ENCODE peak calls at places on chromosome 21, in eight cellular contexts. J is activated CD4-positive, alpha-beta T cell treated with anti-CD3 and anti-CD28 coated beads, Interleukin-2, amount 50 U/mL, for 24 hours; V is Kasumi-1; F is hepatic stellate cell; B is endothelial cell; C is H54; M is GM04503; W is HTR-8/SVneo. K is an unnamed sample.

GRCh38 chr21:19507682-19508260 is 1104.2 kb upstream of the TMPRSS15 start:
- DNase-seq in J (no peak), M (no peak), W (peak), B (no peak), F (no peak), C (no peak), V (peak), K (peak)

GRCh38 chr21:37862536-37862935 is 53.7 kb downstream of the KCNJ6 start:
- DNase-seq in J (no peak), F (peak), V (peak), M (no peak), C (peak), B (peak), W (peak), K (peak)

GRCh38 chr21:34795152-34796141 is 126.7 kb downstream of the CLIC6 start:
- DNase-seq in J (no peak), M (peak), V (no peak), C (no peak), F (no peak), W (no peak), B (no peak), K (no peak)

GRCh38 chr21:8993943-8994639 is 1527.3 kb upstream of the TPTE start:
- DNase-seq in J (no peak), M (no peak), V (no peak), C (no peak), W (no peak), B (no peak), F (no peak), K (no peak)

GRCh38 chr21:14484188-14485009 is 61.7 kb downstream of the SAMSN1 start:
- DNase-seq in M (no peak), V (no peak), C (no peak), B (no peak), F (no peak), W (no peak), J (no peak), K (no peak)

GRCh38 chr21:37146320-37147225 is 73.5 kb downstream of the TTC3 start:
- DNase-seq in B (no peak), M (no peak), V (no peak), C (no peak), J (no peak), W (no peak), F (no peak), K (no peak)

GRCh38 chr21:45180289-45180599 is 105.9 kb downstream of the ADARB1 start:
- DNase-seq in J (no peak), M (no peak), W (no peak), F (no peak), V (no peak), C (no peak), B (no peak), K (no peak)

GRCh38 chr21:28444131-28444530 is 548.5 kb downstream of the LTN1 start:
- DNase-seq in C (no peak), J (no peak), W (no peak), F (no peak), B (no peak), M (no peak), V (no peak), K (no peak)

GRCh38 chr21:33402011-33402979 is 918 bp upstream of the IFNGR2 start:
- DNase-seq in C (no peak), J (no peak), F (peak), W (no peak), B (peak), V (peak), M (peak), K (peak)

GRCh38 chr21:46397211-46397905 is 61.3 kb upstream of the DIP2A start:
- DNase-seq in W (no peak), B (no peak), V (no peak), F (no peak), M (no peak), C (no peak), J (no peak), K (no peak)

GRCh38 chr21:34092241-34092921 is 19.0 kb downstream of the MRPS6 start:
- DNase-seq in W (no peak), C (no peak), F (no peak), J (no peak), V (no peak), B (no peak), M (no peak), K (no peak)

GRCh38 chr21:44551290-44552015 is at the start of gene KRTAP10-2:
- DNase-seq in F (no peak), M (no peak), C (no peak), V (no peak), B (peak), J (no peak), W (no peak), K (no peak)

K was measured in NB4.